ENCODE peak calls at places on chromosomes 16 and 17, in nine cellular contexts. D is body of pancreas, R is brain microvascular endothelial cell, T is neural progenitor cell, H is A549, K is colonic mucosa, Y is ascending aorta, P is fibroblast of lung, L is SK-N-SH. B is an unnamed sample.

GRCh38 chr17:33896309-33896708 is 358.8 kb upstream of the CCL2 start:
- DNase-seq in Y (no peak), L (no peak), K (no peak), R (no peak), P (no peak), D (no peak), H (no peak), T (no peak), B (no peak)

GRCh38 chr17:78838574-78839005 is 2.0 kb downstream of the USP36 start:
- DNase-seq in T (no peak), H (no peak), L (no peak), Y (no peak), K (peak; percentile 52), D (peak; percentile 66), R (no peak), P (no peak), B (no peak)

GRCh38 chr16:11389083-11389482 is 43.8 kb downstream of the RMI2 start:
- DNase-seq in D (no peak), R (no peak), K (no peak), L (peak; percentile 18), Y (no peak), H (no peak), T (no peak), P (no peak), B (no peak)

GRCh38 chr16:70753228-70753627 is 47.7 kb downstream of the VAC14 start:
- DNase-seq in Y (no peak), T (no peak), K (no peak), R (no peak), P (no peak), D (no peak), L (no peak), H (no peak), B (no peak)

GRCh38 chr17:39653662-39654331 is 11.4 kb upstream of the TCAP start:
- DNase-seq in D (peak; percentile 73), Y (no peak), P (no peak), R (peak; percentile 22), H (peak; percentile 67), K (peak; percentile 90), T (no peak), L (peak; percentile 92), B (peak; percentile 49)

GRCh38 chr17:50511058-50511457 is 2.8 kb downstream of the MYCBPAP start:
- DNase-seq in Y (no peak), T (no peak), P (no peak), L (no peak), H (no peak), D (no peak), R (no peak), K (no peak), B (no peak)

GRCh38 chr16:27175888-27176287 is 27.4 kb upstream of the KDM8 start:
- DNase-seq in H (peak; percentile 37), D (no peak), L (no peak), P (no peak), T (no peak), R (no peak), K (no peak), Y (no peak), B (no peak)

GRCh38 chr16:70635356-70636016 is 10.9 kb upstream of the IL34 start:
- DNase-seq in L (no peak), Y (peak; percentile 84), D (no peak), T (peak; percentile 93), R (peak; percentile 73), P (peak; percentile 85), H (no peak), K (no peak), B (peak; percentile 61)

GRCh38 chr17:20083460-20083859 is 74.3 kb downstream of the SPECC1 start:
- DNase-seq in R (no peak), L (no peak), Y (no peak), D (no peak), H (no peak), K (no peak), P (no peak), T (no peak), B (no peak)

GRCh38 chr16:82631701-82632685 is 5.2 kb downstream of the CDH13 start:
- DNase-seq in L (peak; percentile 38), R (no peak), T (peak; percentile 25), D (no peak), H (peak; percentile 19), K (no peak), Y (peak; percentile 70), P (no peak), B (no peak)
- H3K27ac ChIP-seq in L (peak overlapping the region; percentile 86), R (no peak overlapping the region), T (no peak overlapping the region), D (no peak overlapping the region), H (no peak overlapping the region), K (no peak overlapping the region), Y (peak overlapping the region; percentile 97), P (no peak overlapping the region), B (peak overlapping the region; percentile 99)

DNA sequence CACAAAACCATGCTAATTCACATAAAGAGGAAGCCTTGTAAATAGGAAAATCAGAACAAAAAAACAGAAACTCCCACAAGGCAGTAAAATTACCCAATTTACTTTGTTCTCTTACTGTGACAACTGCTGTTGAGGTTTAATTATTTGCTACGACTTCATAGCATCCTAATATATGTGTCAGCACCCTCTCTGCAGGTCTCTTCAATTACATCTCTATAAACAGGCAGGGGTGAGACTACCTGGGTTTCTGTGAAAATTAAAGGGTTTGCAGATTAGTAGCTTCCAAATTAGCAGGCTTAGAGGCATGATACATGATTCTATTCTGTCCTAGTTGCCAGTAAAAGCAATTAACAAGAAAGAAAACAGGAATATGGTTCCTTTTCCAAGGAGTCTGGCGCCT is 2.6 kb downstream of the WDR59 start:
- DNase-seq in T (no peak), D (no peak), Y (no peak), L (no peak), H (no peak), K (no peak), R (no peak), P (no peak), B (no peak)
- TF ChIP-seq CTCF in T (no peak), D (no peak), Y (no peak), L (no peak), H (no peak), K (no peak), R (no peak), P (no peak), B (no peak)

GRCh38 chr17:2906907-2907306 is 110.7 kb downstream of the RAP1GAP2 start:
- DNase-seq in D (no peak), L (no peak), Y (no peak), H (no peak), P (no peak), K (no peak), R (no peak), T (no peak), B (peak; percentile 38)
- H3K27ac ChIP-seq in D (no peak overlapping the region), L (no peak overlapping the region), Y (no peak overlapping the region), H (no peak overlapping the region), P (no peak overlapping the region), K (no peak overlapping the region), R (no peak overlapping the region), T (no peak overlapping the region), B (no peak overlapping the region)

GRCh38 chr16:3123986-3124886 is 10.6 kb upstream of the ZNF213 start:
- DNase-seq in R (peak; percentile 94), Y (peak; percentile 98), L (peak; percentile 96), T (peak; percentile 100), D (peak; percentile 96), H (peak; percentile 92), K (peak; percentile 99), P (peak; percentile 92), B (peak; percentile 94)
- TF ChIP-seq CTCF in R (peak; percentile 54), Y (no peak), L (no peak), T (peak; percentile 37), D (peak; percentile 25), H (no peak), K (peak; percentile 25), P (peak; percentile 38), B (no peak)

GRCh38 chr17:64608571-64608981 is 53.5 kb downstream of the SMURF2 start:
- DNase-seq in T (no peak), P (peak; percentile 59), R (no peak), Y (no peak), K (no peak), D (no peak), L (no peak), H (no peak), B (no peak)
- H3K27ac ChIP-seq in T (no peak overlapping the region), P (no peak overlapping the region), R (peak overlapping the region; percentile 40), Y (no peak overlapping the region), K (no peak overlapping the region), D (no peak overlapping the region), L (peak overlapping the region; percentile 83), H (no peak overlapping the region), B (no peak overlapping the region)

B was measured in RWPE1.